ENCODE peak calls at places on chromosomes 4 and X, in seven cellular contexts. B, Y, D, W, Z, K and Q are unnamed samples.

GRCh38 chrX:131821945-131822622 is 201.0 kb upstream of the STK26 start:
- DNase-seq in B (peak), Y (peak), D (no peak), W (peak), Z (peak), K (no peak), Q (no peak)

GRCh38 chr4:141329174-141329569 is 108.5 kb downstream of the ZNF330 start:
- DNase-seq in B (no peak), Y (no peak), D (no peak), W (no peak), Z (peak), K (no peak), Q (peak)

GRCh38 chr4:163540977-163541376 is 46.5 kb downstream of the TMA16 start:
- DNase-seq in B (no peak), Y (no peak), D (no peak), W (no peak), Z (peak), K (no peak), Q (no peak)

GRCh38 chr4:24664956-24665355 is 80.6 kb upstream of the DHX15 start:
- DNase-seq in B (no peak), Y (no peak), D (no peak), W (no peak), Z (peak), K (no peak), Q (no peak)

GRCh38 chr4:63396269-63396668 is 1013.0 kb downstream of the TECRL start:
- DNase-seq in B (no peak), Y (no peak), D (no peak), W (no peak), Z (no peak), K (no peak), Q (no peak)

GRCh38 chr4:123785515-123785914 is 388.9 kb downstream of the SPRY1 start:
- DNase-seq in B (no peak), Y (peak), D (no peak), W (no peak), Z (peak), K (no peak), Q (no peak)

GRCh38 chr4:2361366-2362285 is 56.8 kb downstream of the ZFYVE28 start:
- DNase-seq in B (peak), Y (no peak), D (no peak), W (no peak), Z (no peak), K (no peak), Q (no peak)

GRCh38 chr4:15018389-15018788 is 16.1 kb downstream of the CPEB2 start:
- DNase-seq in B (no peak), Y (no peak), D (no peak), W (no peak), Z (no peak), K (no peak), Q (no peak)

GRCh38 chr4:183300660-183301059 is 19.4 kb downstream of the CLDN22 start:
- DNase-seq in B (no peak), Y (no peak), D (no peak), W (no peak), Z (peak), K (no peak), Q (no peak)

GRCh38 chr4:89298788-89299152 is 8.8 kb downstream of the GPRIN3 start:
- DNase-seq in B (no peak), Y (no peak), D (no peak), W (no peak), Z (peak), K (no peak), Q (peak)

GRCh38 chr4:184911310-184911709 is 85.5 kb upstream of the ACSL1 start:
- DNase-seq in B (no peak), Y (no peak), D (no peak), W (no peak), Z (peak), K (no peak), Q (no peak)

GRCh38 chrX:23982891-23983290 is 44.1 kb downstream of the KLHL15 start:
- DNase-seq in B (no peak), Y (no peak), D (no peak), W (no peak), Z (no peak), K (no peak), Q (no peak)

GRCh38 chrX:48505481-48505880 is 3.3 kb upstream of the PORCN start:
- DNase-seq in B (no peak), Y (no peak), D (no peak), W (no peak), Z (no peak), K (no peak), Q (no peak)

GRCh38 chrX:40172169-40172979 is 74.6 kb upstream of the BCOR start:
- DNase-seq in B (peak), Y (peak), D (no peak), W (no peak), Z (peak), K (no peak), Q (no peak)

GRCh38 chr4:5971077-5971447 is 47.2 kb downstream of the C4orf50 start:
- DNase-seq in B (peak), Y (no peak), D (no peak), W (no peak), Z (no peak), K (no peak), Q (no peak)

GRCh38 chr4:1055721-1056590 is 44.5 kb downstream of the FGFRL1 start:
- DNase-seq in B (no peak), Y (no peak), D (no peak), W (peak), Z (no peak), K (peak), Q (peak)

GRCh38 chrX:49171752-49172279 is at the start of gene PLP2:
- DNase-seq in B (peak), Y (peak), D (no peak), W (peak), Z (peak), K (peak), Q (peak)

GRCh38 chrX:49001521-49002090 is 458 bp downstream of the GRIPAP1 start:
- DNase-seq in B (peak), Y (no peak), D (peak), W (peak), Z (peak), K (peak), Q (no peak)

GRCh38 chrX:5823861-5824260 is 404.8 kb downstream of the NLGN4X start:
- DNase-seq in B (no peak), Y (no peak), D (no peak), W (no peak), Z (no peak), K (no peak), Q (no peak)

GRCh38 chr4:69760455-69760854 is at the start of gene SULT1B1:
- DNase-seq in B (no peak), Y (no peak), D (no peak), W (no peak), Z (peak), K (no peak), Q (peak)

GRCh38 chr4:58602022-58602421 is 1491.8 kb upstream of the IGFBP7 start:
- DNase-seq in B (no peak), Y (no peak), D (no peak), W (no peak), Z (no peak), K (no peak), Q (no peak)

GRCh38 chrX:15723887-15724517 is 14.1 kb upstream of the CA5B start:
- DNase-seq in B (no peak), Y (no peak), D (no peak), W (no peak), Z (no peak), K (no peak), Q (no peak)

GRCh38 chr4:37715889-37716402 is 29.8 kb upstream of the RELL1 start:
- DNase-seq in B (no peak), Y (no peak), D (no peak), W (no peak), Z (peak), K (no peak), Q (no peak)